ENCODE peak calls at places on chromosomes 1 and 21, in seven cellular contexts. Q is adipocyte, E is DND-41, N is fibroblast of lung, L is HCT116, U is Karpas-422, W is IMR-90. O is an unnamed sample. For H3K4me1, the result is how much of the 10 kb centered on the place peaks cover.

GRCh38 chr21:36694041-36694515 is 4.8 kb upstream of the SIM2 start:
- DNase-seq in E (no peak), L (no peak), W (peak), U (no peak), N (peak), Q (no peak), O (no peak)

GRCh38 chr1:23977187-23977853 is 2.8 kb downstream of the SRSF10 start:
- DNase-seq in N (no peak), U (no peak), Q (no peak), E (peak), L (no peak), W (no peak), O (no peak)

GRCh38 chr1:94215955-94216354 is 21.4 kb downstream of the ARHGAP29 start:
- DNase-seq in U (no peak), L (no peak), W (peak), N (peak), E (no peak), Q (no peak), O (no peak)

GRCh38 chr1:30437059-30437576 is 286.3 kb downstream of the MATN1 start:
- DNase-seq in Q (no peak), W (no peak), E (no peak), U (no peak), N (no peak), L (no peak), O (no peak)

GRCh38 chr1:21383785-21384401 is 56.0 kb upstream of the NBPF3 start:
- DNase-seq in N (no peak), L (no peak), Q (no peak), W (no peak), E (no peak), U (peak), O (no peak)

GRCh38 chr21:31193761-31194160 is 150.3 kb downstream of the TIAM1 start:
- DNase-seq in L (no peak), W (no peak), Q (no peak), U (no peak), E (no peak), N (no peak), O (no peak)

GRCh38 chr1:96411006-96411405 is 310.6 kb upstream of the PTBP2 start:
- DNase-seq in L (no peak), Q (no peak), E (no peak), W (no peak), N (no peak), U (no peak), O (no peak)

GRCh38 chr1:158793604-158794003 is 12.6 kb upstream of the OR6N2 start:
- DNase-seq in E (peak), L (no peak), Q (no peak), W (no peak), N (no peak), U (peak), O (peak)

GRCh38 chr1:201450721-201451291 is 18.2 kb downstream of the PHLDA3 start:
- DNase-seq in U (no peak), W (peak), Q (peak), E (peak), N (peak), L (no peak), O (peak)

GRCh38 chr1:11273595-11274234 is 717 bp downstream of the UBIAD1 start:
- DNase-seq in N (no peak), W (no peak), E (no peak), U (peak), L (no peak), Q (no peak), O (no peak)

GRCh38 chr1:66564250-66564649 is 30.3 kb downstream of the SGIP1 start:
- DNase-seq in E (no peak), W (peak), N (peak), Q (peak), L (peak), U (no peak), O (peak)

GRCh38 chr1:108141604-108142003 is 58.5 kb downstream of the SLC25A24 start:
- DNase-seq in Q (peak), L (no peak), N (peak), E (no peak), W (peak), U (no peak), O (peak)

GRCh38 chr1:72281637-72282270 is 585 bp downstream of the NEGR1 start:
- DNase-seq in U (no peak), E (no peak), L (no peak), Q (no peak), N (no peak), W (peak), O (peak)

GRCh38 chr1:193308438-193308837 is 122.0 kb upstream of the B3GALT2 start:
- DNase-seq in L (no peak), U (no peak), Q (no peak), W (peak), N (peak), E (no peak), O (peak)

GRCh38 chr1:238141295-238141694 is 250.6 kb upstream of the ZP4 start:
- DNase-seq in Q (no peak), W (no peak), L (no peak), U (no peak), N (peak), E (no peak), O (no peak)

GRCh38 chr1:244603498-244603897 is 49.4 kb upstream of the DESI2 start:
- DNase-seq in Q (peak), N (peak), W (peak), E (no peak), U (peak), L (peak), O (peak)

GRCh38 chr1:243270097-243270864 is 14.4 kb downstream of the SDCCAG8 start:
- DNase-seq in Q (no peak), E (no peak), N (no peak), U (no peak), W (no peak), L (no peak), O (no peak)

GRCh38 chr1:183087001-183087400 is 63.8 kb downstream of the LAMC1 start:
- DNase-seq in Q (no peak), N (no peak), E (no peak), L (no peak), W (no peak), U (no peak), O (no peak)

GRCh38 chr1:41844255-41844654 is 74.5 kb downstream of the HIVEP3 start:
- DNase-seq in W (no peak), Q (no peak), L (no peak), N (no peak), U (no peak), E (no peak), O (no peak)

GRCh38 chr1:2834741-2835564 is 33.5 kb upstream of the TTC34 start:
- DNase-seq in W (no peak), L (no peak), E (no peak), N (no peak), Q (no peak), U (no peak), O (no peak)

GRCh38 chr1:235910357-235911299 is 43.9 kb upstream of the LYST start:
- DNase-seq in Q (peak), W (peak), L (peak), N (peak), E (no peak), U (no peak), O (peak)

GRCh38 chr1:1181129-1181937 is 7.7 kb downstream of the TTLL10 start:
- DNase-seq in E (no peak), N (no peak), Q (no peak), U (no peak), W (no peak), L (no peak), O (no peak)

GRCh38 chr1:6483010-6483760 is 8.3 kb downstream of the PLEKHG5 start:
- DNase-seq in E (no peak), N (no peak), Q (no peak), U (no peak), L (no peak), W (no peak), O (no peak)

GRCh38 chr1:221228594-221228993 is 349.4 kb downstream of the HLX start:
- DNase-seq in L (no peak), W (no peak), N (no peak), U (no peak), Q (no peak), E (no peak), O (no peak)

GRCh38 chr21:35801388-35801787 is 258.9 kb downstream of the SETD4 start:
- DNase-seq in L (no peak), E (peak), N (no peak), W (no peak), U (no peak), Q (no peak), O (no peak)

GRCh38 chr1:110211503-110212164 is 1.5 kb downstream of the KCNC4 start:
- DNase-seq in Q (no peak), W (no peak), N (peak), L (no peak), U (no peak), E (no peak), O (peak)

GRCh38 chr1:86866665-86867064 is 47.3 kb downstream of the SELENOF start:
- DNase-seq in U (no peak), E (no peak), W (peak), Q (peak), L (no peak), N (peak), O (peak)

GRCh38 chr21:28788030-28788429 is 204.6 kb downstream of the LTN1 start:
- DNase-seq in E (no peak), Q (no peak), N (no peak), L (no peak), U (no peak), W (no peak), O (no peak)

GRCh38 chr1:41914515-41914914 is 4.2 kb downstream of the HIVEP3 start:
- DNase-seq in L (no peak), E (peak), W (no peak), Q (no peak), U (no peak), N (no peak), O (no peak)

GRCh38 chr21:15278851-15279250 is 214.1 kb upstream of the NRIP1 start:
- DNase-seq in E (no peak), U (no peak), Q (no peak), N (no peak), L (no peak), W (no peak), O (no peak)

GRCh38 chr1:47569681-47570470 is 132.0 kb downstream of the FOXD2 start:
- DNase-seq in E (no peak), N (peak), Q (peak), U (no peak), L (peak), W (peak), O (peak)

GRCh38 chr1:46187106-46187869 is 10.9 kb downstream of the POMGNT1 start:
- DNase-seq in U (no peak), L (no peak), W (no peak), Q (no peak), E (no peak), N (no peak), O (no peak)

GRCh38 chr1:80436851-80437250 is 1363.9 kb upstream of the ADGRL2 start:
- DNase-seq in E (no peak), W (no peak), L (no peak), N (no peak), Q (peak), U (no peak), O (no peak)

GRCh38 chr1:225817611-225818061 is 7.7 kb downstream of the EPHX1 start:
- DNase-seq in U (no peak), N (peak), L (peak), W (peak), Q (peak), E (no peak), O (peak)

GRCh38 chr1:157226739-157227138 is 88.5 kb upstream of the ETV3 start:
- DNase-seq in N (no peak), U (no peak), W (no peak), E (no peak), Q (no peak), L (no peak), O (no peak)

GRCh38 chr21:39003982-39004775 is 179.1 kb downstream of the PSMG1 start:
- DNase-seq in W (peak), Q (no peak), U (no peak), E (peak), N (peak), L (no peak), O (peak)
- H3K4me1 ChIP-seq in W (under half), Q (under half), U (under half), E (half or more), N (under half), L (under half), O (under half)

GRCh38 chr21:33444499-33444898 is 35.3 kb downstream of the TMEM50B start:
- DNase-seq in Q (no peak), N (no peak), W (no peak), E (no peak), L (no peak), U (no peak), O (no peak)

GRCh38 chr21:33443174-33443573 is 36.6 kb downstream of the TMEM50B start:
- DNase-seq in E (no peak), L (no peak), U (no peak), W (no peak), Q (no peak), N (no peak), O (no peak)

GRCh38 chr21:33437140-33437539 is 33.9 kb downstream of the IFNGR2 start:
- DNase-seq in W (no peak), L (no peak), Q (no peak), N (no peak), U (no peak), E (no peak), O (no peak)

GRCh38 chr21:33441489-33442477 is 38.0 kb downstream of the TMEM50B start:
- DNase-seq in U (peak), N (peak), L (no peak), E (no peak), Q (peak), W (peak), O (peak)
- H3K9ac ChIP-seq in U (no peak), N (no peak), L (no peak), E (no peak), Q (no peak), W (no peak), O (peak)

GRCh38 chr1:51297401-51298321 is 32.7 kb downstream of the TTC39A start:
- DNase-seq in U (no peak), L (no peak), Q (no peak), W (no peak), N (no peak), E (no peak), O (no peak)
- H3K4me3 ChIP-seq in U (peak), L (no peak), Q (peak), W (no peak), N (peak), E (no peak), O (peak)

DNA sequence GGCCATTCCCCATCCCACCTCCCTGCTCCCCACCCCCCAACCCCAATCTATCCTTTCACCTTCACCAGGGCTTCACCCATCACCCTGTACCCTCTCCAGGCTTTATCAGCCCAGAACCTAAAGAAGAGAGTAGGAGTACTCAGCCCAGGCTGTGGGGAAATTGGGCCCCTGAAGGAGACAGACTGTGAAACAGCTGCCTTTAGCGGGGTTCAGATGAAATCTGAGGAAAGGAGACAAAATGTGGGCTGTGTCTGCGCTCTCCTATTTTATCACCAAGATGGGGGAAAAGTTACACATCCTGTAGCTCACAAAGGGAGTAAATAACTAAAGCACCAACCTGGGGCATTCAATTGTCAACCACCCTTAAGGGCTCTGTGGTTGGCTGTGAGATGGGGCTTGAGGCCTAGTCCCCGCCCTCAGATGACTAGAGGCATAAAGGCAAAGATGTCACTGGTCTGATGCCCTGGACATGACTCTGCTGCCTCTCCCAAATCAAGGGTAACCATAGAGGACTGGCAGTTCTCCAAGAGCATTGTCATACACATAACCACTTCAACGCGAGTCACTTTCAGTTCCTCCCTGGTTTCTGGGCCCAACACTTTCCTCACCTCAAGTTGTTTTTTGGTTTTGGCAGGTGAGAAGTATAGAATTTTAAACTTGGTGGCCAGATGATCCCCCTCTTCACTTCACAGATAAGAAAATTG is 30.0 kb downstream of the SLC27A3 start:
- DNase-seq in Q (peak), W (peak), N (peak), E (no peak), U (peak), L (peak), O (peak)
- H3K4me1 ChIP-seq in Q (under half), W (under half), N (under half), E (under half), U (under half), L (under half), O (under half)

GRCh38 chr1:212256404-212256803 is 28.8 kb upstream of the PPP2R5A start:
- DNase-seq in L (no peak), W (no peak), U (no peak), Q (no peak), E (peak), N (no peak), O (no peak)

GRCh38 chr1:212259693-212260480 is 25.3 kb upstream of the PPP2R5A start:
- DNase-seq in N (no peak), W (no peak), Q (no peak), E (no peak), U (no peak), L (no peak), O (no peak)

GRCh38 chr1:212257157-212257556 is 28.1 kb upstream of the PPP2R5A start:
- DNase-seq in W (no peak), L (no peak), Q (no peak), U (no peak), N (no peak), E (no peak), O (no peak)

GRCh38 chr1:212254853-212255363 is 30.3 kb upstream of the PPP2R5A start:
- DNase-seq in Q (peak), L (no peak), W (no peak), N (no peak), E (peak), U (no peak), O (peak)

GRCh38 chr1:212255705-212256307 is 29.4 kb upstream of the PPP2R5A start:
- DNase-seq in U (no peak), E (peak), L (no peak), N (no peak), Q (peak), W (no peak), O (no peak)
- H3K9ac ChIP-seq in U (no peak), E (peak), L (no peak), N (no peak), Q (peak), W (no peak), O (no peak)

GRCh38 chr1:31654171-31654776 is 9.6 kb upstream of the PEF1 start:
- DNase-seq in U (no peak), N (no peak), E (no peak), L (no peak), Q (no peak), W (no peak), O (no peak)
- H3K4me3 ChIP-seq in U (no peak), N (no peak), E (no peak), L (no peak), Q (no peak), W (no peak), O (no peak)

GRCh38 chr1:234719454-234720258 is 109.7 kb upstream of the IRF2BP2 start:
- DNase-seq in L (no peak), U (no peak), E (no peak), W (no peak), N (no peak), Q (no peak), O (no peak)

GRCh38 chr1:234713859-234714258 is 103.9 kb upstream of the IRF2BP2 start:
- DNase-seq in U (no peak), E (no peak), N (no peak), L (no peak), Q (no peak), W (no peak), O (no peak)

GRCh38 chr1:234718509-234719453 is 108.8 kb upstream of the IRF2BP2 start:
- DNase-seq in L (no peak), W (no peak), E (no peak), N (peak), U (no peak), Q (no peak), O (no peak)

GRCh38 chr1:234715252-234715945 is 105.4 kb upstream of the IRF2BP2 start:
- DNase-seq in E (no peak), L (no peak), N (no peak), Q (no peak), W (no peak), U (no peak), O (no peak)

GRCh38 chr1:234716907-234717375 is 107.0 kb upstream of the IRF2BP2 start:
- DNase-seq in L (no peak), Q (no peak), W (no peak), U (no peak), E (no peak), N (no peak), O (no peak)
- H3K4me1 ChIP-seq in L (under half), Q (half or more), W (under half), U (under half), E (under half), N (under half), O (under half)

GRCh38 chr21:41921089-41921819 is 32.6 kb downstream of the C2CD2 start:
- DNase-seq in L (no peak), N (no peak), Q (no peak), U (peak), E (no peak), W (no peak), O (no peak)

GRCh38 chr21:41926068-41926806 is 27.6 kb downstream of the C2CD2 start:
- DNase-seq in E (peak), L (no peak), W (peak), U (peak), N (peak), Q (peak), O (peak)

GRCh38 chr21:41926807-41927171 is 27.0 kb downstream of the C2CD2 start:
- DNase-seq in Q (no peak), N (no peak), E (no peak), L (no peak), W (no peak), U (no peak), O (no peak)

GRCh38 chr21:41923641-41924342 is 30.0 kb downstream of the C2CD2 start:
- DNase-seq in U (no peak), W (peak), N (peak), E (no peak), Q (peak), L (no peak), O (peak)

DNA sequence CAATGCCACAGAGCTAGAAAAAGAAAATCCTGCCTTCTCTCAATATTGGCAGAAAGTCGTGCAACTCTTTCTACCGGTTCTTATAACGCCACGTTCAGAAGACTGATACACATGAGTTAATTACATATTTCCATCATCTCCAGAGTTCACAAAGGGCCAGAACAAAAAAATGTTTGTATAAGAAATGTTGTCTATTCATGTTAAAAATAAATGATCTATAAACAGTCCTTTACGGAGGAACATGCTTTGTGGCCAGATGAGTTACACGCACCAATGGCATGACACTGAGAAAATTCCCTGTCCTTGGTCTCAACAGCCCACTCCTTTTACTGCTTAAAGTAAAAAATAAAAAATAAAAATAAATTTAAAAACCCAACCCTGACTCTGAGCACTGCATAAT is 29.5 kb downstream of the C2CD2 start:
- DNase-seq in U (no peak), W (peak), L (no peak), E (no peak), N (peak), Q (peak), O (no peak)
- H3K9ac ChIP-seq in U (no peak), W (no peak), L (no peak), E (no peak), N (no peak), Q (peak), O (no peak)

GRCh38 chr1:117146570-117147340 is 25.2 kb upstream of the TRIM45 start:
- DNase-seq in Q (peak), L (peak), U (no peak), W (peak), N (peak), E (no peak), O (peak)

GRCh38 chr1:117146067-117146466 is 24.5 kb upstream of the TRIM45 start:
- DNase-seq in U (no peak), N (no peak), W (no peak), E (no peak), Q (no peak), L (no peak), O (no peak)

GRCh38 chr1:117150316-117150715 is 28.8 kb upstream of the TRIM45 start:
- DNase-seq in N (no peak), Q (peak), U (no peak), W (peak), E (no peak), L (no peak), O (peak)

GRCh38 chr1:117147341-117147831 is 25.8 kb upstream of the TRIM45 start:
- DNase-seq in U (no peak), Q (no peak), E (no peak), N (no peak), L (no peak), W (no peak), O (no peak)

GRCh38 chr1:117147856-117148588 is 26.5 kb upstream of the TRIM45 start:
- DNase-seq in Q (peak), U (no peak), N (peak), L (no peak), E (no peak), W (peak), O (peak)
- H3K4me3 ChIP-seq in Q (no peak), U (no peak), N (no peak), L (no peak), E (no peak), W (no peak), O (no peak)

O was measured in GM23248.